ENCODE peak calls at places on chromosomes 4 and X, in eight cellular contexts. M is hepatic stellate cell, V is iris pigment epithelial cell, T is left lobe of liver, E is ELF-1, H is heart left ventricle, B is ACHN, L is AG04450. A is an unnamed sample.

GRCh38 chr4:160523236-160523635 is 1420.4 kb downstream of the RAPGEF2 start:
- DNase-seq in V (no peak), M (no peak), L (no peak), E (no peak), T (no peak), H (no peak), B (no peak), A (no peak)

GRCh38 chr4:108045687-108046024 is 56.0 kb downstream of the HADH start:
- DNase-seq in B (no peak), T (no peak), M (no peak), H (peak; percentile 39), V (no peak), E (no peak), L (no peak), A (no peak)

GRCh38 chrX:2373615-2374014 is 127.2 kb downstream of the DHRSX start:
- DNase-seq in H (no peak), E (no peak), T (no peak), L (no peak), B (no peak), V (no peak), M (no peak), A (no peak)

GRCh38 chrX:9845574-9845948 is 59.3 kb downstream of the SHROOM2 start:
- DNase-seq in L (no peak), M (no peak), H (no peak), V (peak; percentile 70), B (no peak), E (no peak), T (no peak), A (no peak)

GRCh38 chr4:140291259-140291658 is 82.2 kb upstream of the SCOC start:
- DNase-seq in V (no peak), B (no peak), M (no peak), T (no peak), E (no peak), L (no peak), H (no peak), A (no peak)

GRCh38 chrX:69289046-69289838 is 124.0 kb upstream of the PJA1 start:
- DNase-seq in T (no peak), E (peak; percentile 38), H (no peak), M (no peak), B (no peak), L (no peak), V (no peak), A (no peak)

GRCh38 chr4:83138979-83139378 is 24.4 kb upstream of the PLAC8 start:
- DNase-seq in L (no peak), E (no peak), T (no peak), M (no peak), H (no peak), V (no peak), B (no peak), A (no peak)

GRCh38 chr4:29309050-29309449 is 1411.1 kb upstream of the PCDH7 start:
- DNase-seq in B (no peak), M (no peak), L (peak; percentile 6), V (peak; percentile 76), E (no peak), H (no peak), T (no peak), A (no peak)

GRCh38 chr4:111046811-111047210 is 423.9 kb upstream of the PITX2 start:
- DNase-seq in L (no peak), M (no peak), B (peak; percentile 74), T (no peak), E (no peak), V (no peak), H (no peak), A (no peak)

GRCh38 chr4:124431663-124432192 is 280.8 kb downstream of the ANKRD50 start:
- DNase-seq in B (no peak), V (peak; percentile 70), M (no peak), H (no peak), L (no peak), E (no peak), T (no peak), A (no peak)

GRCh38 chrX:47215291-47215900 is 3.1 kb upstream of the CDK16 start:
- DNase-seq in E (peak; percentile 71), L (no peak), B (no peak), M (no peak), V (no peak), H (no peak), T (no peak), A (no peak)

GRCh38 chr4:3204021-3204431 is 44.9 kb upstream of the MSANTD1 start:
- DNase-seq in H (peak; percentile 35), E (no peak), T (peak; percentile 74), B (no peak), L (no peak), V (peak; percentile 80), M (peak; percentile 79), A (no peak)

GRCh38 chrX:153641575-153642312 is 5.3 kb upstream of the DUSP9 start:
- DNase-seq in B (no peak), M (no peak), T (no peak), V (no peak), L (no peak), H (no peak), E (peak; percentile 54), A (no peak)

GRCh38 chr4:112862318-112862674 is 187.2 kb upstream of the ANK2 start:
- DNase-seq in V (no peak), E (no peak), L (no peak), T (no peak), M (no peak), B (no peak), H (no peak), A (no peak)

GRCh38 chr4:7807351-7807921 is 132.2 kb downstream of the AFAP1 start:
- DNase-seq in L (no peak), M (no peak), H (peak; percentile 58), V (no peak), T (peak; percentile 34), E (no peak), B (no peak), A (no peak)

GRCh38 chrX:136967965-136968364 is 65.8 kb downstream of the GPR101 start:
- DNase-seq in T (no peak), H (no peak), M (no peak), E (no peak), V (no peak), L (no peak), B (no peak), A (no peak)

GRCh38 chrX:2707334-2707760 is 16.3 kb downstream of the CD99 start:
- DNase-seq in T (peak; percentile 53), M (peak; percentile 83), V (peak; percentile 88), B (peak; percentile 57), L (peak; percentile 59), E (peak; percentile 90), H (peak; percentile 70), A (peak; percentile 67)

GRCh38 chr4:78057600-78058560 is 757 bp downstream of the FRAS1 start:
- DNase-seq in E (peak; percentile 69), M (peak; percentile 25), B (peak; percentile 34), H (peak; percentile 55), V (peak; percentile 53), L (no peak), T (peak; percentile 67), A (peak; percentile 32)

A was measured in LoVo.